ENCODE peak calls at places on chromosomes 2 and 18, in eight cellular contexts. J is HepG2, W is PC-3, H is PC-9, A is OCI-LY7, Q is GM23248, D is HCT116, R is K562. S is an unnamed sample.

GRCh38 chr2:168961450-168962229 is 60.5 kb downstream of the G6PC2 start:
- DNase-seq in J (peak), W (peak), H (peak), A (peak), Q (peak), D (peak), R (peak), S (peak)

GRCh38 chr18:3790702-3791101 is 340.7 kb downstream of the TGIF1 start:
- DNase-seq in J (no peak), W (no peak), H (no peak), A (peak), Q (no peak), D (no peak), R (peak), S (no peak)

GRCh38 chr2:241613018-241613780 is 23.8 kb downstream of the THAP4 start:
- DNase-seq in J (no peak), W (no peak), H (no peak), A (no peak), Q (peak), D (no peak), R (no peak), S (peak)

GRCh38 chr18:49251451-49251850 is 209.0 kb downstream of the DYM start:
- DNase-seq in J (no peak), W (no peak), H (no peak), A (no peak), Q (no peak), D (no peak), R (no peak), S (no peak)

GRCh38 chr18:69755856-69756496 is 191.7 kb downstream of the CD226 start:
- DNase-seq in J (no peak), W (no peak), H (no peak), A (no peak), Q (no peak), D (no peak), R (no peak), S (no peak)

GRCh38 chr2:31404302-31404701 is 10.2 kb downstream of the XDH start:
- DNase-seq in J (no peak), W (no peak), H (no peak), A (no peak), Q (no peak), D (no peak), R (no peak), S (no peak)

GRCh38 chr2:185402474-185402873 is 336.1 kb upstream of the FSIP2 start:
- DNase-seq in J (no peak), W (no peak), H (no peak), A (no peak), Q (no peak), D (no peak), R (no peak), S (no peak)

GRCh38 chr18:57737661-57738060 is 65.5 kb downstream of the ATP8B1 start:
- DNase-seq in J (peak), W (peak), H (peak), A (no peak), Q (peak), D (no peak), R (peak), S (no peak)

GRCh38 chr2:23425886-23426283 is 40.9 kb downstream of the KLHL29 start:
- DNase-seq in J (no peak), W (no peak), H (peak), A (no peak), Q (peak), D (no peak), R (no peak), S (no peak)

GRCh38 chr2:170733821-170734600 is 18.9 kb downstream of the SP5 start:
- DNase-seq in J (no peak), W (no peak), H (no peak), A (no peak), Q (no peak), D (no peak), R (peak), S (no peak)

GRCh38 chr2:242012956-242013764 is 143.6 kb downstream of the RTP5 start:
- DNase-seq in J (no peak), W (no peak), H (no peak), A (no peak), Q (no peak), D (no peak), R (no peak), S (no peak)

GRCh38 chr2:131036696-131037397 is 56.4 kb downstream of the FAM168B start:
- DNase-seq in J (no peak), W (no peak), H (no peak), A (no peak), Q (no peak), D (no peak), R (no peak), S (no peak)

GRCh38 chr18:51614967-51615571 is 417.6 kb upstream of the MEX3C start:
- DNase-seq in J (no peak), W (peak), H (peak), A (no peak), Q (no peak), D (no peak), R (no peak), S (no peak)

GRCh38 chr2:70596739-70597138 is 43.1 kb upstream of the TGFA start:
- DNase-seq in J (no peak), W (peak), H (peak), A (no peak), Q (peak), D (peak), R (no peak), S (no peak)

GRCh38 chr2:98458667-98459380 is 14.2 kb downstream of the INPP4A start:
- DNase-seq in J (no peak), W (no peak), H (no peak), A (no peak), Q (no peak), D (no peak), R (no peak), S (no peak)

GRCh38 chr2:78420132-78420531 is 605.4 kb upstream of the REG3G start:
- DNase-seq in J (no peak), W (no peak), H (no peak), A (no peak), Q (no peak), D (no peak), R (no peak), S (no peak)

GRCh38 chr2:128639693-128640092 is 321.0 kb upstream of the HS6ST1 start:
- DNase-seq in J (no peak), W (no peak), H (no peak), A (no peak), Q (peak), D (no peak), R (no peak), S (no peak)

GRCh38 chr2:185372188-185372587 is 366.4 kb upstream of the FSIP2 start:
- DNase-seq in J (no peak), W (peak), H (no peak), A (no peak), Q (peak), D (no peak), R (no peak), S (no peak)

GRCh38 chr18:48009116-48009825 is 78.8 kb upstream of the SMAD2 start:
- DNase-seq in J (no peak), W (no peak), H (no peak), A (no peak), Q (no peak), D (no peak), R (no peak), S (no peak)

GRCh38 chr2:98910349-98911125 is 25.5 kb downstream of the CRACDL start:
- DNase-seq in J (no peak), W (no peak), H (no peak), A (peak), Q (no peak), D (no peak), R (no peak), S (no peak)

GRCh38 chr2:111227716-111228141 is 107.0 kb downstream of the BCL2L11 start:
- DNase-seq in J (peak), W (peak), H (peak), A (no peak), Q (peak), D (no peak), R (no peak), S (peak)

GRCh38 chr2:200301953-200302628 is 4.4 kb upstream of the SPATS2L start:
- DNase-seq in J (no peak), W (peak), H (no peak), A (no peak), Q (peak), D (no peak), R (no peak), S (no peak)

GRCh38 chr2:7118606-7119503 is 201.6 kb downstream of the RNF144A start:
- DNase-seq in J (no peak), W (peak), H (no peak), A (peak), Q (peak), D (no peak), R (peak), S (peak)

GRCh38 chr2:40436093-40436475 is 15.8 kb downstream of the SLC8A1 start:
- DNase-seq in J (no peak), W (peak), H (no peak), A (no peak), Q (peak), D (no peak), R (no peak), S (no peak)

GRCh38 chr2:60551241-60552095 is 2.0 kb downstream of the BCL11A start:
- DNase-seq in J (no peak), W (peak), H (no peak), A (peak), Q (peak), D (no peak), R (no peak), S (peak)

GRCh38 chr18:74579704-74580103 is 18.0 kb upstream of the ZNF407 start:
- DNase-seq in J (no peak), W (no peak), H (no peak), A (no peak), Q (no peak), D (no peak), R (no peak), S (peak)

GRCh38 chr2:151805343-151805742 is 22.9 kb downstream of the ARL5A start:
- DNase-seq in J (no peak), W (no peak), H (no peak), A (no peak), Q (no peak), D (no peak), R (no peak), S (no peak)

GRCh38 chr2:151805961-151806360 is 22.3 kb downstream of the ARL5A start:
- DNase-seq in J (no peak), W (no peak), H (no peak), A (no peak), Q (no peak), D (no peak), R (no peak), S (no peak)

GRCh38 chr2:151799886-151800292 is 28.3 kb downstream of the ARL5A start:
- DNase-seq in J (no peak), W (no peak), H (no peak), A (no peak), Q (no peak), D (no peak), R (peak), S (no peak)

GRCh38 chr2:151802315-151802714 is 25.9 kb downstream of the ARL5A start:
- DNase-seq in J (no peak), W (no peak), H (no peak), A (no peak), Q (no peak), D (no peak), R (no peak), S (no peak)

GRCh38 chr2:151803811-151804210 is 24.4 kb downstream of the ARL5A start:
- DNase-seq in J (no peak), W (no peak), H (no peak), A (no peak), Q (no peak), D (no peak), R (no peak), S (no peak)
- H2AFZ ChIP-seq in J (no peak), W (no peak), H (no peak), A (no peak), Q (no peak), D (no peak), R (no peak), S (no peak)

GRCh38 chr2:74146929-74147728 is 583 bp downstream of the BOLA3 start:
- DNase-seq in J (peak), W (peak), H (peak), A (peak), Q (peak), D (no peak), R (peak), S (no peak)
- H2AFZ ChIP-seq in J (no peak), W (peak), H (peak), A (peak), Q (peak), D (peak), R (peak), S (peak)

GRCh38 chr18:61579581-61579980 is 246.4 kb downstream of the CDH20 start:
- DNase-seq in J (no peak), W (no peak), H (no peak), A (no peak), Q (peak), D (no peak), R (no peak), S (no peak)
- H2AFZ ChIP-seq in J (no peak), W (no peak), H (no peak), A (no peak), Q (no peak), D (no peak), R (no peak), S (no peak)

GRCh38 chr2:230666885-230667712 is 45.5 kb upstream of the CAB39 start:
- DNase-seq in J (no peak), W (peak), H (peak), A (no peak), Q (peak), D (no peak), R (peak), S (peak)

GRCh38 chr2:230671117-230671516 is 41.5 kb upstream of the CAB39 start:
- DNase-seq in J (no peak), W (peak), H (peak), A (no peak), Q (peak), D (no peak), R (no peak), S (no peak)

GRCh38 chr2:230668184-230668938 is 44.3 kb upstream of the CAB39 start:
- DNase-seq in J (no peak), W (no peak), H (no peak), A (peak), Q (no peak), D (no peak), R (no peak), S (peak)

GRCh38 chr2:230669386-230669935 is 43.2 kb upstream of the CAB39 start:
- DNase-seq in J (no peak), W (no peak), H (no peak), A (no peak), Q (no peak), D (no peak), R (no peak), S (no peak)

GRCh38 chr2:230668939-230669303 is 43.7 kb upstream of the CAB39 start:
- DNase-seq in J (no peak), W (no peak), H (no peak), A (no peak), Q (no peak), D (no peak), R (no peak), S (no peak)
- H2AFZ ChIP-seq in J (no peak), W (no peak), H (no peak), A (peak), Q (no peak), D (no peak), R (peak), S (peak)

DNA sequence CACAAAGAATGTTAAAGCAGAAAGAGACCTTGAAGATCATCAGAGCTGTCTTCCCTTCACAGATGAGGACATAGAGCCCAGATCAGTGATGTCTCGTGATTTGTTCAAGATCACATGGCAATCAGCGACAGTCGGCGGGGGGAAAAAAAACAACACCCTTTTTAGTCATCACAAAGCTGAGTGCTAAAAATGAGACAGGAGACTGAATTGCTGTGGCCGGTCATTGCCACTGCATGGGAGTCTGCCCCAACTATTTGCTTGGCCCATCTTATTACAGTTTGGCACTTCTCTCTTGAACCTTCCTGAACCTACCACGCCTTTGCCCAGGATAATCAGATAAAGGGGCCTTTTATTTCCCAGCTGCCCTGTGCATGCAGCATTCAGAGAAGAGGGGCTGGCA is 42.7 kb downstream of the SETBP1 start:
- DNase-seq in J (no peak), W (no peak), H (no peak), A (peak), Q (no peak), D (no peak), R (no peak), S (no peak)
- H2AFZ ChIP-seq in J (no peak), W (no peak), H (no peak), A (peak), Q (no peak), D (no peak), R (no peak), S (no peak)

GRCh38 chr18:43507842-43508481 is 230.7 kb upstream of the SYT4 start:
- DNase-seq in J (no peak), W (no peak), H (no peak), A (no peak), Q (peak), D (no peak), R (no peak), S (no peak)
- H2AFZ ChIP-seq in J (no peak), W (no peak), H (no peak), A (no peak), Q (no peak), D (no peak), R (no peak), S (no peak)

GRCh38 chr18:1604751-1605150 is 700.1 kb downstream of the ADCYAP1 start:
- DNase-seq in J (no peak), W (no peak), H (no peak), A (no peak), Q (no peak), D (no peak), R (no peak), S (no peak)
- H2AFZ ChIP-seq in J (no peak), W (no peak), H (peak), A (no peak), Q (no peak), D (no peak), R (no peak), S (no peak)